ENCODE peak calls at places on chromosomes 7 and 10, in ten cellular contexts. A is adipocyte; E is endothelial cell of umbilical vein; O is colonic mucosa; X is CD4-positive, CD25-positive, alpha-beta regulatory T cell; Z is neural progenitor cell; W is transverse colon; L is GM23338; K is left lung; Q is CD4-positive, alpha-beta T cell. G is an unnamed sample. For H3K27me3, the result is how much of the 10 kb centered on the place peaks cover.

GRCh38 chr10:68106656-68107055 is 2.6 kb upstream of the MYPN start:
- DNase-seq in A (peak), O (no peak), L (no peak), Z (no peak), E (no peak), X (no peak), Q (no peak), W (no peak), K (no peak), G (no peak)

GRCh38 chr10:18005445-18005780 is 53.7 kb downstream of the SLC39A12 start:
- DNase-seq in K (no peak), L (peak), Z (no peak), O (no peak), W (no peak), E (no peak), X (no peak), A (no peak), Q (no peak), G (no peak)

GRCh38 chr10:101143354-101143648 is 12.2 kb downstream of the TLX1 start:
- DNase-seq in A (no peak), Q (no peak), W (no peak), Z (no peak), L (no peak), K (no peak), O (no peak), X (no peak), E (no peak), G (no peak)

GRCh38 chr10:33216661-33217427 is 117.6 kb downstream of the NRP1 start:
- DNase-seq in L (no peak), Z (no peak), Q (no peak), W (no peak), A (peak), O (no peak), E (peak), K (no peak), X (no peak), G (no peak)

GRCh38 chr7:6615853-6616555 is 594 bp downstream of the ZNF853 start:
- DNase-seq in L (peak), K (peak), A (peak), Q (no peak), E (no peak), O (no peak), X (no peak), Z (peak), W (no peak), G (no peak)

GRCh38 chr7:138008588-138009349 is 6.9 kb upstream of the CREB3L2 start:
- DNase-seq in X (peak), K (no peak), O (peak), L (peak), A (peak), E (peak), W (peak), Q (no peak), Z (peak), G (no peak)

GRCh38 chr10:48620719-48621118 is 15.8 kb upstream of the ARHGAP22 start:
- DNase-seq in A (no peak), K (no peak), Z (no peak), X (no peak), Q (no peak), O (no peak), E (no peak), L (no peak), W (no peak), G (no peak)

GRCh38 chr10:101297901-101298451 is 56.0 kb upstream of the BTRC start:
- DNase-seq in K (peak), Z (peak), E (peak), X (peak), L (peak), Q (peak), W (peak), A (peak), O (peak), G (peak)

GRCh38 chr7:16795624-16796023 is 9.2 kb downstream of the AGR2 start:
- DNase-seq in Q (no peak), X (no peak), A (no peak), E (no peak), O (no peak), K (no peak), L (no peak), Z (no peak), W (no peak), G (no peak)

GRCh38 chr7:54664235-54665228 is 94.5 kb downstream of the SEC61G start:
- DNase-seq in X (no peak), W (peak), Z (peak), K (peak), Q (no peak), L (peak), A (peak), E (peak), O (peak), G (peak)

GRCh38 chr7:71727347-71727746 is 595.4 kb downstream of the GALNT17 start:
- DNase-seq in K (no peak), L (no peak), O (no peak), Q (no peak), Z (no peak), A (no peak), E (no peak), X (no peak), W (no peak), G (no peak)

GRCh38 chr10:13721486-13721885 is 134.7 kb downstream of the PRPF18 start:
- DNase-seq in W (no peak), X (no peak), Q (no peak), L (no peak), O (no peak), Z (no peak), A (no peak), K (no peak), E (no peak), G (no peak)

GRCh38 chr7:15199482-15199881 is 296.9 kb upstream of the DGKB start:
- DNase-seq in E (peak), X (no peak), A (peak), Z (no peak), K (no peak), Q (no peak), O (no peak), W (no peak), L (peak), G (no peak)

GRCh38 chr7:24755541-24756416 is 1.5 kb downstream of the GSDME start:
- DNase-seq in W (no peak), A (no peak), K (no peak), O (no peak), Z (no peak), L (no peak), Q (no peak), X (no peak), E (peak), G (no peak)

GRCh38 chr7:70738080-70738479 is 393.9 kb upstream of the GALNT17 start:
- DNase-seq in L (peak), W (peak), E (no peak), X (no peak), Q (no peak), Z (no peak), A (peak), O (peak), K (no peak), G (no peak)

GRCh38 chr10:30151581-30152389 is 92.4 kb upstream of the JCAD start:
- DNase-seq in L (peak), O (no peak), E (peak), K (no peak), W (peak), Z (no peak), A (peak), X (no peak), Q (no peak), G (no peak)

GRCh38 chr10:34804306-34804705 is 10.8 kb downstream of the PARD3 start:
- DNase-seq in K (no peak), Z (no peak), A (no peak), L (no peak), Q (no peak), W (no peak), O (no peak), E (no peak), X (no peak), G (no peak)

GRCh38 chr7:6650086-6650485 is 13.0 kb downstream of the ZNF316 start:
- DNase-seq in Q (no peak), Z (no peak), E (no peak), K (peak), A (no peak), W (no peak), L (no peak), O (no peak), X (no peak), G (peak)

GRCh38 chr7:26705567-26705966 is 158.8 kb downstream of the SKAP2 start:
- DNase-seq in Z (no peak), E (peak), X (no peak), O (peak), Q (no peak), A (peak), L (no peak), W (no peak), K (no peak), G (no peak)

GRCh38 chr10:80411267-80411668 is 2.9 kb downstream of the PRXL2A start:
- DNase-seq in L (no peak), W (peak), Q (no peak), X (no peak), O (peak), Z (no peak), A (peak), E (peak), K (no peak), G (no peak)

GRCh38 chr7:111266613-111267012 is 175.7 kb downstream of the LRRN3 start:
- DNase-seq in W (no peak), A (peak), X (no peak), L (peak), Q (no peak), K (no peak), Z (no peak), O (no peak), E (no peak), G (no peak)

GRCh38 chr7:70574970-70575799 is 556.8 kb upstream of the GALNT17 start:
- DNase-seq in O (no peak), E (no peak), K (no peak), A (peak), W (no peak), L (no peak), Z (peak), X (no peak), Q (no peak), G (no peak)

GRCh38 chr7:21355406-21355874 is 72.4 kb upstream of the SP4 start:
- DNase-seq in Z (no peak), A (no peak), O (peak), L (no peak), Q (no peak), X (peak), E (no peak), K (no peak), W (peak), G (no peak)

GRCh38 chr10:30443049-30443448 is 9.1 kb downstream of the MAP3K8 start:
- DNase-seq in X (no peak), O (no peak), Z (no peak), E (no peak), L (no peak), Q (no peak), K (no peak), W (no peak), A (no peak), G (no peak)

GRCh38 chr10:28938745-28939144 is 261.4 kb downstream of the BAMBI start:
- DNase-seq in Z (no peak), K (no peak), L (no peak), A (no peak), W (no peak), X (no peak), O (no peak), E (no peak), Q (no peak), G (no peak)

GRCh38 chr10:30857803-30858202 is 173.9 kb downstream of the ZNF438 start:
- DNase-seq in L (no peak), O (peak), Q (no peak), E (peak), K (no peak), X (no peak), A (peak), W (peak), Z (no peak), G (no peak)

GRCh38 chr7:96199421-96199820 is 122.5 kb downstream of the SLC25A13 start:
- DNase-seq in E (no peak), L (no peak), K (no peak), A (peak), Q (no peak), Z (no peak), O (no peak), W (no peak), X (no peak), G (no peak)

DNA sequence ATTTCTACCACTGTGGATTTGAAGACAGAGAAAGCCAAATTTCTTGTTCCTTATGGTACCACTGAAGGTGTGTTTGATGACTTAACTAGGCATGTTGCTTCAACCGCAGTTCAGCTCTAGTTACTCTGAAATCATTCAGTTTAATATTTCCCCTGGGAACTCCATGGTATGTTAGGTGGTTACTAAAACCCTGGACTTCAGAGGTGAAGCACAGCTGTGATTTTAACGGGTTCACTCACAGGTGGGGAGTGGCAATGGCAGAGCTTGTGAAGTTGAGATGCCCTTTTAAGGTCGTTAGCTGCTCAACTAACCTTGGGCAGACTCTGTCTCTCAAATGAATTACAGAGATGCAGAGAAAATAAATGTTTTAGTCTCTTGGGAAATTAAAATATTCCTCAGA is 163.6 kb upstream of the PHYHIPL start:
- DNase-seq in Z (no peak), A (no peak), O (no peak), K (no peak), X (no peak), Q (no peak), E (no peak), L (no peak), W (no peak), G (no peak)
- H3K27me3 ChIP-seq in Z (under half), A (under half), O (under half), K (under half), X (under half), Q (under half), E (under half), L (under half), W (under half), G (under half)

DNA sequence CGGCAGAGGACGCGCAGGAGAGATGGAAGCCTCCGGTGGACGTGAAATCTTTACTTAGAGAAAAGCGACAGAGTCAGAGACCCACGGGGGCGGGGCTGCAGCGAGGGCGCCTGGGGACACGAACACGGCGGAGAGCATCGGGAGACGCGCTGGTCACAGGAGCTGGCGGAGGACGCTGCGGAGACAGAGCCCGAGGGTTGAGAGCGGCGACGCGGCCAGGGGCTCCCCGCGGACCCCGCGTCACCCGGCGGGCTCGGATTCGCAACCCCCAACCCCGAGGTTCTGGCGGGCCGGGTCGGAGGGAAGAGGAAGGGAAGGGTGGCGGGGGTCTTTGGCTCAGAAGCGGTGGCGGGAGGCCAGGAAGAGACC is 11.3 kb downstream of the CALY start:
- DNase-seq in E (no peak), L (peak), Z (peak), Q (peak), A (peak), K (peak), W (no peak), O (no peak), X (peak), G (no peak)
- H3K27me3 ChIP-seq in E (under half), L (half or more), Z (half or more), Q (under half), A (under half), K (half or more), W (half or more), O (under half), X (under half), G (under half)

GRCh38 chr7:103990991-103991390 is 1.5 kb upstream of the RELN start:
- DNase-seq in K (no peak), L (no peak), W (no peak), Z (no peak), O (no peak), X (no peak), E (no peak), Q (no peak), A (no peak), G (no peak)

GRCh38 chr7:103993551-103993950 is 4.1 kb upstream of the RELN start:
- DNase-seq in L (no peak), X (no peak), W (no peak), A (no peak), O (no peak), Z (no peak), K (no peak), E (no peak), Q (no peak), G (no peak)

GRCh38 chr7:103989200-103989784 is at the start of gene RELN:
- DNase-seq in A (peak), X (no peak), Q (no peak), W (no peak), K (peak), E (peak), O (no peak), Z (peak), L (peak), G (no peak)

GRCh38 chr7:103989785-103990775 is 622 bp upstream of the RELN start:
- DNase-seq in L (peak), E (peak), A (peak), W (no peak), Q (no peak), Z (peak), X (no peak), K (peak), O (no peak), G (no peak)

GRCh38 chr7:103991406-103991805 is 1.9 kb upstream of the RELN start:
- DNase-seq in X (no peak), W (no peak), L (no peak), E (no peak), Z (no peak), Q (no peak), A (no peak), K (no peak), O (no peak), G (no peak)
- H3K27me3 ChIP-seq in X (under half), W (half or more), L (half or more), E (half or more), Z (half or more), Q (half or more), A (under half), K (half or more), O (under half), G (under half)

GRCh38 chr7:3931843-3932242 is 630.8 kb downstream of the SDK1 start:
- DNase-seq in L (no peak), Q (no peak), E (no peak), X (no peak), A (no peak), K (no peak), Z (no peak), O (no peak), W (no peak), G (no peak)

GRCh38 chr7:3923307-3923918 is 622.4 kb downstream of the SDK1 start:
- DNase-seq in X (no peak), O (no peak), E (no peak), W (no peak), Z (no peak), A (no peak), L (no peak), K (no peak), Q (no peak), G (no peak)

GRCh38 chr7:3928727-3929515 is 627.9 kb downstream of the SDK1 start:
- DNase-seq in Z (no peak), O (no peak), X (no peak), L (no peak), Q (no peak), K (no peak), A (no peak), W (no peak), E (no peak), G (no peak)

GRCh38 chr7:3924277-3924676 is 623.2 kb downstream of the SDK1 start:
- DNase-seq in Z (no peak), K (no peak), O (no peak), E (no peak), A (no peak), X (no peak), L (no peak), Q (no peak), W (no peak), G (no peak)

DNA sequence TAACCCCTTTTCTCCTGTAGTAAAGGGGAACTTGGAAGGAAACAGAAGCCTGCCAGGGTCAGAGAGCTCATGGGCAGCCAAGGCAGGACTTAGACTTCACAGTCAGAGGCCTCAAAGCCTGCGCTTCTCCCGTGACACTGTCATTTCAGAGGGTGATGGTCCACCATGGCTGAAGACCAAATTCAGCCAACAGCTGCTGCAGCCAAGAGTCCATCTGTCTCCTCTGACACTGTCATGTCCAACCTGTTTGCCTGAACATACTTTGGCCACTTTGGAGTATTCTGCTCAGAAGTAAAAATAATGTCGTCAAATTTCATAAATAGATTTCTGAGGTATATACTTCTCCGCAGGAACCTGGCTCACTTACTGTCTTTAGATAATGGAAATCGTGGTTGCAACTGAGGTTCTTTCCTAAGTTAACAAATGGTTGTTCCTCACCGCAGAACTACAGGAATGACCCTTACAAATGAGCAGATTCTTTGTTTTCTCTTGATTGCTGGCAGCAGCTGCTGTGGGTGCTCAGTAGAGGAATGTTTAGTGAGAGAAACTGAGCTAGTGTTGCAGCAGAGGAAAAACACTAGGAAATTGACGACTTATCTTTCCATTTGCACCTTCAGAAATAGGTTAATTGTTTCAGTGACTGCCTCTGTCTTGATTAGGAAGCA is 626.5 kb downstream of the SDK1 start:
- DNase-seq in Z (no peak), K (no peak), O (no peak), E (no peak), X (no peak), Q (no peak), W (no peak), A (no peak), L (no peak), G (no peak)
- H3K27me3 ChIP-seq in Z (under half), K (under half), O (under half), E (under half), X (under half), Q (under half), W (under half), A (under half), L (under half), G (under half)